ENCODE peak calls at places on chromosomes 13 and 19, in ten cellular contexts. D is stimulated activated CD8-positive, alpha-beta memory T cell treated with anti-CD3 and anti-CD28 coated beads, Interleukin-2, amount 100 ng/mL, for 1 hour; J is EH; B is T-helper 2 cell; A is AG10803; K is stimulated activated CD4-positive, alpha-beta T cell treated with anti-CD3 and anti-CD28 coated beads, Interleukin-1b, Interleukin-23, amount 100 ng/mL, for 1 hour; W is HT-29; F is amygdala; Z is HuH-7.5; I is MV-4-11. M is an unnamed sample.

GRCh38 chr13:79593611-79594275 is 112.8 kb downstream of the NDFIP2 start:
- DNase-seq in J (peak; percentile 53), I (no peak), K (no peak), W (no peak), D (no peak), B (no peak), F (no peak), Z (no peak), A (peak; percentile 59), M (no peak)

GRCh38 chr13:61756031-61756430 is 340.4 kb upstream of the PCDH20 start:
- DNase-seq in F (no peak), D (no peak), J (no peak), B (no peak), W (no peak), K (no peak), Z (no peak), A (no peak), I (no peak), M (no peak)

GRCh38 chr13:106052200-106052767 is 483.2 kb downstream of the EFNB2 start:
- DNase-seq in W (no peak), B (no peak), F (no peak), A (peak; percentile 16), D (no peak), Z (no peak), I (no peak), K (no peak), J (peak; percentile 28), M (no peak)

GRCh38 chr13:26961890-26962615 is 201.5 kb upstream of the GPR12 start:
- DNase-seq in J (no peak), A (no peak), B (no peak), F (no peak), D (no peak), Z (peak; percentile 59), I (no peak), W (peak; percentile 56), K (no peak), M (no peak)

GRCh38 chr13:45374917-45375316 is 33.9 kb upstream of the TPT1 start:
- DNase-seq in J (peak; percentile 50), Z (no peak), K (no peak), I (no peak), D (no peak), A (peak; percentile 21), W (no peak), B (no peak), F (no peak), M (no peak)

GRCh38 chr19:38679839-38680238 is 32.4 kb downstream of the ACTN4 start:
- DNase-seq in I (peak; percentile 69), J (peak; percentile 62), A (peak; percentile 56), F (no peak), W (no peak), K (no peak), B (no peak), D (no peak), Z (no peak), M (no peak)

GRCh38 chr19:7860166-7860901 is 13.9 kb downstream of the PRR36 start:
- DNase-seq in W (no peak), I (no peak), K (no peak), J (no peak), B (no peak), F (no peak), Z (no peak), A (no peak), D (no peak), M (no peak)

GRCh38 chr13:44219808-44220544 is 153.6 kb upstream of the SERP2 start:
- DNase-seq in K (no peak), I (no peak), D (no peak), B (no peak), J (peak; percentile 49), A (no peak), W (no peak), F (no peak), Z (no peak), M (no peak)

GRCh38 chr19:47865166-47865565 is 6.1 kb downstream of the TPRX2 start:
- DNase-seq in W (no peak), F (no peak), B (no peak), I (no peak), K (no peak), J (no peak), D (no peak), Z (no peak), A (no peak), M (no peak)

GRCh38 chr19:49357186-49357585 is 5.0 kb downstream of the TEAD2 start:
- DNase-seq in W (no peak), Z (no peak), D (no peak), I (no peak), J (no peak), K (no peak), B (no peak), A (no peak), F (no peak), M (no peak)

GRCh38 chr19:12938536-12939291 is at the start of gene CALR:
- DNase-seq in F (no peak), A (peak; percentile 44), K (no peak), Z (no peak), W (peak; percentile 42), J (peak; percentile 51), D (no peak), I (peak; percentile 34), B (no peak), M (no peak)

GRCh38 chr19:19386373-19386869 is 19.1 kb upstream of the GATAD2A start:
- DNase-seq in D (no peak), A (no peak), W (peak; percentile 9), I (no peak), J (no peak), Z (no peak), F (no peak), K (no peak), B (no peak), M (no peak)

GRCh38 chr13:36251012-36251411 is 36.7 kb upstream of the SOHLH2 start:
- DNase-seq in B (no peak), F (no peak), J (no peak), W (no peak), K (no peak), I (no peak), A (no peak), Z (no peak), D (no peak), M (no peak)

GRCh38 chr13:44783987-44784734 is 205.1 kb downstream of the NUFIP1 start:
- DNase-seq in K (no peak), J (no peak), F (no peak), A (no peak), W (no peak), Z (no peak), D (no peak), B (no peak), I (no peak), M (no peak)

GRCh38 chr19:33684550-33685303 is 63.0 kb downstream of the CHST8 start:
- DNase-seq in F (no peak), Z (no peak), K (no peak), A (no peak), W (no peak), I (no peak), J (no peak), D (no peak), B (no peak), M (no peak)

GRCh38 chr13:67299072-67299635 is 69.0 kb upstream of the PCDH9 start:
- DNase-seq in K (no peak), W (no peak), D (no peak), F (no peak), J (peak; percentile 37), I (no peak), A (peak; percentile 86), Z (no peak), B (no peak), M (no peak)

GRCh38 chr13:107375701-107376350 is 807.9 kb upstream of the ARGLU1 start:
- DNase-seq in D (no peak), F (no peak), I (no peak), W (no peak), A (peak; percentile 10), Z (no peak), K (no peak), J (no peak), B (no peak), M (no peak)

GRCh38 chr13:39365879-39366278 is 237.1 kb downstream of the LHFPL6 start:
- DNase-seq in B (no peak), A (no peak), D (no peak), J (no peak), Z (no peak), I (no peak), K (no peak), F (no peak), W (no peak), M (no peak)

GRCh38 chr13:36806102-36806501 is 12.9 kb upstream of the RFXAP start:
- DNase-seq in W (no peak), D (no peak), J (no peak), B (no peak), Z (no peak), F (no peak), A (no peak), K (no peak), I (peak; percentile 78), M (no peak)

GRCh38 chr19:494171-495046 is 1.9 kb upstream of the MADCAM1 start:
- DNase-seq in A (no peak), F (no peak), B (no peak), D (no peak), W (no peak), J (no peak), K (no peak), I (no peak), Z (no peak), M (no peak)

GRCh38 chr19:16447015-16447384 is 24.8 kb downstream of the EPS15L1 start:
- DNase-seq in J (peak; percentile 78), K (no peak), B (no peak), I (peak; percentile 95), D (peak; percentile 9), W (no peak), A (peak; percentile 86), F (no peak), Z (peak; percentile 83), M (peak; percentile 90)

GRCh38 chr13:41765020-41765419 is 195.9 kb downstream of the VWA8 start:
- DNase-seq in K (no peak), J (no peak), W (no peak), Z (no peak), F (no peak), I (peak; percentile 67), D (no peak), A (no peak), B (no peak), M (no peak)

GRCh38 chr19:53868892-53869804 is 1.5 kb downstream of the MYADM start:
- DNase-seq in I (peak; percentile 98), F (peak; percentile 43), Z (peak; percentile 98), W (peak; percentile 95), A (peak; percentile 89), J (peak; percentile 96), B (peak; percentile 78), K (peak; percentile 62), D (peak; percentile 81), M (peak; percentile 96)

GRCh38 chr19:38543807-38544568 is 73.8 kb downstream of the MAP4K1 start:
- DNase-seq in D (no peak), B (no peak), F (peak; percentile 34), Z (peak; percentile 68), A (peak; percentile 76), K (no peak), I (peak; percentile 98), J (peak; percentile 95), W (peak; percentile 91), M (peak; percentile 66)

GRCh38 chr19:49594157-49595005 is 3.4 kb downstream of the PRR12 start:
- DNase-seq in B (no peak), I (no peak), J (no peak), W (no peak), Z (no peak), D (no peak), F (no peak), K (no peak), A (no peak), M (no peak)

M was measured in Right ventricle myocardium superior.